ENCODE peak calls at places on chromosomes 3 and 15, in six cellular contexts. M is MM.1S, K is left ventricle myocardium inferior, R is AG04450, V is AG04449, O is neural progenitor cell. A is an unnamed sample.

GRCh38 chr15:69991493-69991892 is 106.2 kb downstream of the TLE3 start:
- DNase-seq in M (no peak), K (no peak), R (no peak), V (no peak), O (peak; percentile 65), A (peak; percentile 38)

GRCh38 chr3:50454671-50455070 is 48.8 kb downstream of the CACNA2D2 start:
- DNase-seq in M (no peak), K (no peak), R (no peak), V (no peak), O (peak; percentile 65), A (peak; percentile 75)

GRCh38 chr15:85025516-85026279 is 44.0 kb downstream of the PDE8A start:
- DNase-seq in M (no peak), K (no peak), R (no peak), V (no peak), O (no peak), A (no peak)

GRCh38 chr3:82015241-82015640 is 253.8 kb upstream of the GBE1 start:
- DNase-seq in M (no peak), K (no peak), R (no peak), V (no peak), O (no peak), A (no peak)

GRCh38 chr3:134651347-134652041 is 672 bp upstream of the KY start:
- DNase-seq in M (peak; percentile 57), K (peak; percentile 58), R (no peak), V (no peak), O (peak; percentile 31), A (no peak)

GRCh38 chr3:188899887-188900286 is 271.9 kb upstream of the TPRG1 start:
- DNase-seq in M (no peak), K (no peak), R (no peak), V (no peak), O (no peak), A (no peak)

GRCh38 chr15:70525551-70525950 is 237.8 kb downstream of the UACA start:
- DNase-seq in M (no peak), K (no peak), R (no peak), V (no peak), O (no peak), A (no peak)

GRCh38 chr3:194955979-194956696 is 270.5 kb downstream of the FAM43A start:
- DNase-seq in M (no peak), K (no peak), R (no peak), V (no peak), O (no peak), A (no peak)

GRCh38 chr15:25715536-25716413 is 147.4 kb downstream of the ATP10A start:
- DNase-seq in M (no peak), K (no peak), R (no peak), V (no peak), O (no peak), A (no peak)

GRCh38 chr3:150410311-150411105 is 2.4 kb downstream of the TSC22D2 start:
- DNase-seq in M (peak; percentile 60), K (peak; percentile 36), R (no peak), V (no peak), O (peak; percentile 43), A (peak; percentile 34)

GRCh38 chr3:166510382-166510781 is 673.2 kb upstream of the BCHE start:
- DNase-seq in M (no peak), K (no peak), R (no peak), V (no peak), O (peak; percentile 79), A (peak; percentile 75)

GRCh38 chr3:52434080-52434479 is 10.8 kb downstream of the SEMA3G start:
- DNase-seq in M (no peak), K (no peak), R (no peak), V (no peak), O (no peak), A (no peak)

GRCh38 chr3:66620185-66620803 is 119.5 kb upstream of the LRIG1 start:
- DNase-seq in M (no peak), K (no peak), R (no peak), V (no peak), O (peak; percentile 59), A (no peak)

GRCh38 chr3:66618066-66618465 is 117.2 kb upstream of the LRIG1 start:
- DNase-seq in M (no peak), K (no peak), R (peak; percentile 37), V (peak; percentile 74), O (no peak), A (no peak)

GRCh38 chr3:66617351-66617750 is 116.5 kb upstream of the LRIG1 start:
- DNase-seq in M (no peak), K (no peak), R (no peak), V (no peak), O (no peak), A (no peak)

GRCh38 chr3:66610548-66610909 is 109.7 kb upstream of the LRIG1 start:
- DNase-seq in M (no peak), K (no peak), R (no peak), V (no peak), O (no peak), A (no peak)

DNA sequence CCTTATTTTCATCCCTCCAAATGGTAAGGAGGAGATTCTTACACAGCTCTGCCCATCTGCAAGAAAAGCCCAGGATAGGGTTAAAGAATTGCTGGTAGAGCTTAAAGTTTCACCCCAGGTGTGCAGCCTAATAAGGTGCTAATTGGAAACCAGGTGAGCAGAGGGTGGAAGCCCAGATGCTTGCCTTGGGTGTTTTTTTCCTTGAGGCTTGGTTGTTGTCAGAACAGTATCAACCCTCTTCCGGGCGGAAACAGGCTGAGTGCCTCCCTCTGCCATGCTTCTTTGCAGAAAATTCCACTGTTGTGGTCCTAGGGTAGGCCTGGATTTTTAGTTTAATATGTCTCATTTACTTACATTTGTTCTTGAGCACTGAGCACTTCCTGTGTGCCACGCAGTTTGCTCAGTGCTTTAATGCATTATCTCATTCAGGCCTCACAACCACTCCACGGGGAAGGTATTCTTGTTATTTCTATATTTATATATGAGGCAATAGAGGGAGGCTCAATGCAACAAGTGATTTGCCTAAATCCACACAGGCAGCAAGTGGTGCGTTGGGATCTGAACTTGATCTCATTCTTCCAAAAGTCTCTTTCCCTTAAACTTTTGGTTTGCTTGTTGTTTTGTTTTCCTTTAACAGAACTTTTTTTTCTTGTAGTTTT is 115.0 kb upstream of the LRIG1 start:
- DNase-seq in M (peak; percentile 31), K (no peak), R (peak; percentile 50), V (peak; percentile 42), O (no peak), A (no peak)
- TF ChIP-seq CTCF in M (no peak), K (no peak), R (no peak), V (no peak), O (no peak), A (no peak)

DNA sequence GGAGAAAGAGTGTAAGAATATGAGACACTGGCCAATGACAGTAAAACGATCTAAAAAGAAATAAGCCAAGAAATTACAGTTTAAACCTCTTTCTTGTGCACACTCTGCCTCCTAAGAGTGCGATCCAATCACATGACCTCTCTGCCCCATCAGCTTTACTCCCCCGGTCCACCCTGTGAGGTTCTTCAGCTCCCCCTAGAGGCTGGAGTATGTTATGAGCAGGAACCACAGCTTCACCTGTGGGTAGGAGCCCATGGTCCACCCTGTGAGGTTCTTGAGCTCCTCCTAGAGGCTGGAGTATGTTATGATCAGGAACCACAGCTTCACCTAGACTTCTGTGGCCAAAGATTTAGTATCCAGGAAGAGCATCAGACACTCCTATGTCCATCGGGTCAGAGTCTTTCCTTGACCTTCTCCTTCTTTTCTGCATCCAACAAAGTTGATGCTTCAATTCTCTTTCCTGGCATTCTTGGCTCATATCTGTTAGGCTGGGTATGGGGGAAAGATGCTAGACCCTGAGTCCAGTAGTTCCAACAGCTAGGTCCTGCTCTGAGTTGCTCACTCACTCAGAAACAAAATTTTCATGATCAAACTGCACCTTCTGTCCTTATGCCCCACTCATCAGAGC is 164.0 kb downstream of the MINAR1 start:
- DNase-seq in M (peak; percentile 96), K (no peak), R (peak; percentile 27), V (no peak), O (peak; percentile 94), A (peak; percentile 93)
- TF ChIP-seq CTCF in M (peak; percentile 100), K (peak; percentile 63), R (peak; percentile 83), V (peak; percentile 66), O (peak; percentile 97), A (peak; percentile 100)

GRCh38 chr3:38614091-38614490 is 35.4 kb downstream of the SCN5A start:
- DNase-seq in M (no peak), K (no peak), R (no peak), V (no peak), O (no peak), A (no peak)
- TF ChIP-seq CTCF in M (no peak), K (no peak), R (no peak), V (no peak), O (no peak), A (no peak)

DNA sequence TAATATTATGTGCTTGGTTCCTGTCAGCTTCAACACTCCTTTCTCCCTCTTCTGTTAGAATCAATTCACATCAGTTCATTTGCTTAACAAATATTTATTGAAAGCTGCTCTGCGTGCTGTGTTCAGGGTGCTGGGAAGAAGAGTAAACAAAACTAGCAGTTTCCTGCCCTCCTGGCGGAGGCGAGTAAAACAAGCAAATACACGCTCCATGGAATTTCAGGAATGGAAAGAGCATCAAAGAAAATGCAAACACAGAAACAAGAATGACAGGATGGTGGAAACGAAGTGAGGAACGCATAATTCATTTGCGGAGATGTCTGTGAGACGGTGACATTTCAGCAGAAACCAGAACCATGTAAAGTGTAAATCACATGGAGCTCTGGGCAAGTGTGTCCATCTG is 49.4 kb upstream of the SPTSSB start:
- DNase-seq in M (no peak), K (no peak), R (no peak), V (no peak), O (peak; percentile 59), A (peak; percentile 71)
- TF ChIP-seq CTCF in M (no peak), K (no peak), R (peak; percentile 33), V (no peak), O (peak; percentile 35), A (peak; percentile 52)

GRCh38 chr3:53513556-53514190 is 19.3 kb downstream of the CACNA1D start:
- DNase-seq in M (no peak), K (no peak), R (no peak), V (no peak), O (no peak), A (no peak)
- TF ChIP-seq CTCF in M (peak; percentile 18), K (no peak), R (peak; percentile 17), V (no peak), O (peak; percentile 7), A (peak; percentile 51)

A was measured in H9.